ENCODE peak calls at places on chromosomes 6 and 20, in four cellular contexts. O is neural progenitor cell, H is GM23248, B is mammary epithelial cell. Y is an unnamed sample. For H4K20me1, the result is how much of the 10 kb centered on the place peaks cover.

GRCh38 chr20:62900692-62901584 is 25.4 kb downstream of the DIDO1 start:
- DNase-seq in O (peak), B (peak), H (peak), Y (peak)

GRCh38 chr6:31453259-31453658 is 44.7 kb upstream of the MICB start:
- DNase-seq in H (peak), O (no peak), B (peak), Y (no peak)

GRCh38 chr6:167576798-167577528 is 249.7 kb upstream of the AFDN start:
- DNase-seq in O (no peak), B (no peak), H (no peak), Y (no peak)

GRCh38 chr6:10033223-10033829 is 381.5 kb downstream of the TFAP2A start:
- DNase-seq in O (peak), H (peak), B (no peak), Y (peak)

GRCh38 chr6:17998442-17998841 is 11.0 kb upstream of the KIF13A start:
- DNase-seq in O (no peak), H (peak), B (peak), Y (no peak)

GRCh38 chr20:6956056-6956455 is 188.6 kb downstream of the BMP2 start:
- DNase-seq in O (no peak), B (peak), H (no peak), Y (no peak)

GRCh38 chr6:109166643-109167042 is 71.3 kb downstream of the CEP57L1 start:
- DNase-seq in H (no peak), O (no peak), B (no peak), Y (no peak)

GRCh38 chr20:61123751-61124368 is 128.2 kb upstream of the CDH4 start:
- DNase-seq in H (no peak), O (no peak), B (no peak), Y (no peak)

GRCh38 chr20:37651932-37652331 is 41.9 kb upstream of the CTNNBL1 start:
- DNase-seq in O (peak), B (peak), H (no peak), Y (no peak)

GRCh38 chr6:67129780-67130179 is 1422.8 kb upstream of the EYS start:
- DNase-seq in O (peak), B (no peak), H (no peak), Y (no peak)

GRCh38 chr6:82073484-82073883 is 174.1 kb downstream of the IBTK start:
- DNase-seq in O (peak), H (no peak), B (no peak), Y (no peak)

GRCh38 chr6:70396796-70397729 is 16.2 kb upstream of the FAM135A start:
- DNase-seq in H (no peak), B (peak), O (no peak), Y (no peak)

GRCh38 chr6:140921366-140922226 is 1211.1 kb upstream of the GJE1 start:
- DNase-seq in B (peak), O (peak), H (peak), Y (peak)

GRCh38 chr6:152557502-152557901 is 79.7 kb downstream of the SYNE1 start:
- DNase-seq in B (no peak), O (no peak), H (no peak), Y (no peak)

GRCh38 chr6:116062496-116062895 is 1.8 kb upstream of the FRK start:
- DNase-seq in O (no peak), B (no peak), H (no peak), Y (no peak)

GRCh38 chr6:130143709-130144108 is 79.0 kb downstream of the SAMD3 start:
- DNase-seq in O (no peak), H (peak), B (peak), Y (no peak)

GRCh38 chr6:25586927-25587326 is 65.1 kb upstream of the SCGN start:
- DNase-seq in O (no peak), H (no peak), B (no peak), Y (no peak)

GRCh38 chr20:44626278-44626677 is 25.2 kb downstream of the ADA start:
- DNase-seq in H (no peak), O (no peak), B (no peak), Y (no peak)

GRCh38 chr20:64119681-64120341 is 12.4 kb upstream of the NPBWR2 start:
- DNase-seq in H (no peak), B (no peak), O (no peak), Y (no peak)

GRCh38 chr20:64065973-64066341 is 3.0 kb downstream of the TCEA2 start:
- DNase-seq in O (no peak), B (peak), H (peak), Y (no peak)

GRCh38 chr6:135667694-135668455 is 170.3 kb upstream of the AHI1 start:
- DNase-seq in O (no peak), H (peak), B (peak), Y (no peak)

GRCh38 chr6:99334526-99335127 is 14.8 kb downstream of the FAXC start:
- DNase-seq in H (peak), O (peak), B (peak), Y (peak)

GRCh38 chr6:121430514-121431460 is 4.7 kb upstream of the GJA1 start:
- DNase-seq in H (peak), O (peak), B (no peak), Y (peak)

GRCh38 chr6:113381957-113382356 is 475.2 kb upstream of the MARCKS start:
- DNase-seq in O (no peak), B (no peak), H (peak), Y (no peak)

GRCh38 chr6:102742033-102742432 is 1348.5 kb downstream of the GRIK2 start:
- DNase-seq in B (no peak), H (no peak), O (no peak), Y (no peak)

GRCh38 chr20:45892049-45892816 is 1.1 kb downstream of the CTSA start:
- DNase-seq in O (peak), H (peak), B (peak), Y (peak)

GRCh38 chr6:130622142-130622541 is 205.1 kb upstream of the SMLR1 start:
- DNase-seq in H (peak), B (peak), O (no peak), Y (no peak)

GRCh38 chr20:33301192-33301930 is 18.3 kb downstream of the BPIFB1 start:
- DNase-seq in H (peak), O (no peak), B (peak), Y (no peak)

GRCh38 chr20:36236786-36237121 is 476 bp downstream of the AAR2 start:
- DNase-seq in H (no peak), B (no peak), O (no peak), Y (no peak)

GRCh38 chr20:17044920-17045319 is 181.9 kb upstream of the PCSK2 start:
- DNase-seq in O (no peak), H (no peak), B (no peak), Y (no peak)

GRCh38 chr20:10910535-10911239 is 236.9 kb upstream of the JAG1 start:
- DNase-seq in O (no peak), B (no peak), H (no peak), Y (no peak)

DNA sequence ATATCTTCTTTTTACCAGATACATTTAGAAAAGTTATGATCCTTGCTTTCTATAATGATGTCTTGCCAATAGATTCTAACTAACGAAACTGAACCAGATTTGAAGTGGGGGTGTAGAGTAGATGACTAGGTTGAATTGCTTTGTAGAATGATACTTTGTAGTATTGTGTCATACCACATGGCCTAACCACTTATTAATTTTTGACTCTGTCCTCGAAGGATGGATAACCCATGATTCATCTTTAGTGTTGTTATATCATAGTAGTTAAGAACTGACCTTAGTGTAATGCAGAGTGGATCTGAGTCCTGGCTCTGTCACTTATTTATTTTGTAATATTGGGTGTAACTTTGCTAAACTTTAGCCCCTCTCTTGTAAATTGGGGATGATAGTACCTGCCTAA is 4.5 kb downstream of the PHF3 start:
- DNase-seq in B (peak), H (peak), O (no peak), Y (no peak)
- H3K4me2 ChIP-seq in B (peak), H (peak), O (peak), Y (peak)

DNA sequence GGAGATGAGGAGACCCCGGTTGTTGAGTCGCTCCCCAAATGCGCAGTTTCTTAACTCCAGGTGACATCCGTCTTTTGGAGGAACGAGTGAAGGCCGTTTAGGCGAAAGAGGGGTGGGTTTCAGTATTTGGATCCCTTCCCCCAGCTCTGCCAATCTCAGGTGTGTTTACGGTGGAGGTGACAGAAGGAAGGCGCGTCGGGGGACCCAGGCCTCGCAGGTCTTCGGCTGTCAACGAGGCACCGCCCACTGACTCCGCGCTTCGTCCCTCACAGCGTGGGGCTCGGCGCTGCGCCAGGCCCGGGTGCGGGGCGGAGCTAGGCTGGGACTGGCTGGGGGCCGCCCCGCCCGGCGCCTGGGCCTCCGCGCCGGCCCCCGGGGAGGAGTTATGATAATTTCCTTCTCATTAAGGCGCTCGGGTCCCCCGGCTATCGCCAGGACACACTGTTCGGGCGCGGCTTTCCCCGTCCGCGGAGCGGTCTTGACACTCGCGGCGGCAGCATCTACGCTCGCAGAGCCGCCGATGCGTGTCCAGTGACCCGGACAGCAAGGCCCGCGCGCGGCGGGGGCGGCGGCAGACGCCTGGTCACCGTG is at the start of gene TFAP2C:
- DNase-seq in O (peak), H (peak), B (peak), Y (peak)
- TF ChIP-seq EZH2 in O (no peak), H (no peak), B (no peak), Y (no peak)

DNA sequence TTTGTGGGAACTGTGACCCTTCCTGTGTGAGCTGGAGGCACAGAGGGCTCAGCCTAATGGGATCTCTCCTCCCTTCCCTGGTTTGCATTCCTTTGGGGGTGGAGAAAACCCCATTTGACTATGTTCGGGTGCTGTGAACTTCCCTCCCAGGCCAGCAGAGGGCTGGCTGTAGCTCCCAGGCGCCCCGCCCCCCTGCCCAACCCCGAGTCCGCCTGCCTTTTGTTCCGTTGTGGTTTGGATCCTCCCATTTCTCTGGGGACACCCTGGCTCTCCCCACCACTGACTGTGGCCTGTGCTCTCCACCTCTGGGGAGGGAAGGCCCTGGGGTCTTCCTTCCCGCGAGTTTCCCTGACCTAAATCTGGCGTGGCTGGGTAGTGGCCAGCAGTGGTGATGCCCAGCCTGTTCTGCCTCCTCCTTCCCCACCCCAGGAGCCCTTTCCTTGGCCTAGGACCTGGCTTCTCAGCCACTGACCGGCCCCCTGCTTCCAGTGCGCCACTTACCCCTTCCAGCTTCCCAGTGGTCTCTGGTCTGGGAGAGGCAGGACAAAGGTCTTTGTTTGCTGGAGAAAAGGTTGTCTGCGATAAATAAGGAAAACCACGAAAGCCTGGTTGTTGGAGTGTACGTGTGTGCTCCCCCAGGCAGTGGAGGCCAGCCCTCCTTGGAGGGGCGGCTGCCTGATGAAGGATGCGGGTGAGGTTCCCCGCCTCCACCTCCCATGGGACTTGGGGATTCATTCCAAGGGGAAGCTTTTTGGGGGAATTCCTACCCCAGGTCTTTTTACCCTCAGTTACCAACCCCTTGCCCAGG is 5.0 kb downstream of the VEGFA start:
- DNase-seq in H (peak), B (peak), O (peak), Y (peak)
- H4K20me1 ChIP-seq in H (under half), B (under half), O (half or more), Y (half or more)

GRCh38 chr6:147699637-147700036 is 191.1 kb downstream of the SAMD5 start:
- DNase-seq in H (peak), O (no peak), B (peak), Y (no peak)
- H3K4me2 ChIP-seq in H (no peak), O (no peak), B (no peak), Y (no peak)

GRCh38 chr6:84774174-84775158 is 10.1 kb upstream of the TBX18 start:
- DNase-seq in B (peak), H (peak), O (peak), Y (peak)

GRCh38 chr6:84772428-84773132 is 8.2 kb upstream of the TBX18 start:
- DNase-seq in B (no peak), H (peak), O (peak), Y (no peak)

GRCh38 chr6:84773133-84773430 is 8.7 kb upstream of the TBX18 start:
- DNase-seq in O (peak), H (peak), B (no peak), Y (no peak)

GRCh38 chr6:84771732-84772131 is 7.3 kb upstream of the TBX18 start:
- DNase-seq in H (peak), O (peak), B (no peak), Y (no peak)

GRCh38 chr6:84773431-84774173 is 9.2 kb upstream of the TBX18 start:
- DNase-seq in H (peak), B (peak), O (peak), Y (peak)
- TF ChIP-seq EZH2 in H (peak), B (peak), O (peak), Y (peak)